ENCODE peak calls at places on chromosomes 3 and 15, in eight cellular contexts. X is stomach, P is transverse colon, Q is tibial nerve, V is sigmoid colon, O is upper lobe of left lung, H is HepG2, S is GM12878. U is an unnamed sample.
A peak's percentile ranks its signal among the peaks of the same experiment; 100 is the strongest.

GRCh38 chr3:12764171-12764776 is 5.2 kb upstream of the TMEM40 start:
- DNase-seq in X (no peak), P (no peak), Q (no peak), V (no peak), O (no peak), H (no peak), S (no peak), U (no peak)

GRCh38 chr3:55526332-55527030 is 39.4 kb upstream of the WNT5A start:
- DNase-seq in X (peak; percentile 46), P (no peak), Q (no peak), V (no peak), O (peak; percentile 17), H (peak; percentile 33), S (no peak), U (no peak)

GRCh38 chr15:75171408-75171807 is 30.3 kb upstream of the C15orf39 start:
- DNase-seq in X (no peak), P (no peak), Q (no peak), V (no peak), O (no peak), H (peak; percentile 56), S (peak; percentile 30), U (no peak)

GRCh38 chr15:96893159-96893906 is 562.8 kb downstream of the NR2F2 start:
- DNase-seq in X (peak; percentile 33), P (no peak), Q (no peak), V (no peak), O (no peak), H (no peak), S (no peak), U (no peak)

GRCh38 chr3:127639173-127640030 is 10.4 kb downstream of the PODXL2 start:
- DNase-seq in X (no peak), P (no peak), Q (no peak), V (peak; percentile 17), O (no peak), H (no peak), S (no peak), U (no peak)

GRCh38 chr15:43487271-43487895 is 5.6 kb downstream of the TP53BP1 start:
- DNase-seq in X (no peak), P (no peak), Q (no peak), V (no peak), O (no peak), H (no peak), S (no peak), U (no peak)

GRCh38 chr3:191355406-191355805 is 25.1 kb upstream of the UTS2B start:
- DNase-seq in X (no peak), P (no peak), Q (no peak), V (no peak), O (no peak), H (no peak), S (peak; percentile 74), U (no peak)

GRCh38 chr15:29106116-29106515 is 163.5 kb downstream of the NSMCE3 start:
- DNase-seq in X (no peak), P (no peak), Q (no peak), V (no peak), O (no peak), H (no peak), S (no peak), U (no peak)

GRCh38 chr3:81816473-81817260 is 55.2 kb upstream of the GBE1 start:
- DNase-seq in X (no peak), P (no peak), Q (no peak), V (no peak), O (no peak), H (no peak), S (peak; percentile 90), U (no peak)

GRCh38 chr3:180179562-180179961 is 142.8 kb upstream of the PEX5L start:
- DNase-seq in X (no peak), P (no peak), Q (no peak), V (no peak), O (no peak), H (no peak), S (no peak), U (no peak)

GRCh38 chr15:91426412-91426811 is 326.4 kb downstream of the SV2B start:
- DNase-seq in X (no peak), P (no peak), Q (no peak), V (no peak), O (no peak), H (no peak), S (no peak), U (no peak)

GRCh38 chr15:71934446-71934845 is 124.1 kb downstream of the NR2E3 start:
- DNase-seq in X (no peak), P (no peak), Q (no peak), V (no peak), O (no peak), H (no peak), S (no peak), U (no peak)

GRCh38 chr15:71932689-71933088 is 122.3 kb downstream of the NR2E3 start:
- DNase-seq in X (no peak), P (no peak), Q (no peak), V (no peak), O (no peak), H (no peak), S (no peak), U (no peak)

DNA sequence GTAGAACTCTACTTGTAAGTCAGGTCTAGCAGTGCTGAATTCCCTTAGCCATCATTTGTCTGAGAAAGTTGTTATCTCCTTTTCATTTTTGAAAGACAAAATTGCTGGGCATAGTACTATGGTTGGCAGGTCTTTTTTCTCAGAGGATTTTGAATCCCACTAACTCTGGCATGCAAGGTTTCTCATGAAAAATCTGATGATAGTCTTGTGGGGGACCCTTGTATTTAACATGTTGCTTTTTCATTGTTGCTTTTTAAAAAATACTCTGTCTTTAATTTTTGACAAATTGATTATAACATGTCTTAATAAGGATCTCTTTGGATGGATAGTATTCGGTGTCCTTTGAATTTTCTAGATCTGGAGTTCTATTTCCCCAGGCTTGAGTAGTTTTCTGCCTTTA is 120.9 kb downstream of the NR2E3 start:
- DNase-seq in X (no peak), P (no peak), Q (no peak), V (no peak), O (no peak), H (no peak), S (no peak), U (no peak)
- H3K36me3 ChIP-seq in X (peaks cover 66% of the 10 kb centered on the region), P (peaks cover 52% of the 10 kb centered on the region), Q (peaks cover 79% of the 10 kb centered on the region), V (peaks cover 7% of the 10 kb centered on the region), O (peaks cover 63% of the 10 kb centered on the region), H (no peaks in the 10 kb centered on the region), S (no peaks in the 10 kb centered on the region), U (no peaks in the 10 kb centered on the region)

GRCh38 chr3:184314700-184315505 is 497 bp downstream of the EIF4G1 start:
- DNase-seq in X (peak; percentile 83), P (peak; percentile 87), Q (peak; percentile 70), V (peak; percentile 94), O (peak; percentile 96), H (peak; percentile 48), S (no peak), U (peak; percentile 88)

GRCh38 chr3:184315506-184315867 is 1.1 kb downstream of the EIF4G1 start:
- DNase-seq in X (no peak), P (no peak), Q (no peak), V (no peak), O (no peak), H (no peak), S (no peak), U (no peak)

GRCh38 chr3:184314363-184314699 is at the start of gene EIF4G1:
- DNase-seq in X (peak; percentile 96), P (peak; percentile 96), Q (peak; percentile 92), V (peak; percentile 98), O (peak; percentile 99), H (peak; percentile 82), S (peak; percentile 61), U (peak; percentile 94)

GRCh38 chr3:184308744-184309143 is 5.7 kb upstream of the EIF4G1 start:
- DNase-seq in X (no peak), P (no peak), Q (no peak), V (no peak), O (no peak), H (no peak), S (no peak), U (no peak)

DNA sequence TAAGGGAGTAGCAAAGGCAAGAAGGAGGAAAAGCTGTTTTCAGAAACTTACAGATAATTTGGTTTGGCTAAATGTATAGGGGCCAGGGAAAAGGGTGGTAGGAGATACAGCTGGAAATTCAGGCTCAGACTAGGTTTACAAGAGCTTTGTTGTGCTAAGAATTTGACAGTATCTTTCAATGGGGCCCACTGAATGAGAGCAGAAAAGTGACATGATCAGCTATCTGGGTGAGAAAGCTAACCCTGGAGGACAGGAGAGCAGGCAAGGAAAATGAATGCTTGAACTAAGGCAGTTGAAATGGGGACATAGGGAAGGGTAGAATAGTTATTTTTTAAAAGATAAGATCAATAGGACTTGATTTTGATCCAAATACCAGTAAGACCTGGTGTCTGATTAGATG is 2.8 kb upstream of the EIF4G1 start:
- DNase-seq in X (no peak), P (no peak), Q (no peak), V (no peak), O (no peak), H (no peak), S (no peak), U (no peak)
- TF ChIP-seq EP300 in X (no peak), P (no peak), Q (no peak), V (no peak), O (no peak), H (no peak), S (no peak), U (no peak)

DNA sequence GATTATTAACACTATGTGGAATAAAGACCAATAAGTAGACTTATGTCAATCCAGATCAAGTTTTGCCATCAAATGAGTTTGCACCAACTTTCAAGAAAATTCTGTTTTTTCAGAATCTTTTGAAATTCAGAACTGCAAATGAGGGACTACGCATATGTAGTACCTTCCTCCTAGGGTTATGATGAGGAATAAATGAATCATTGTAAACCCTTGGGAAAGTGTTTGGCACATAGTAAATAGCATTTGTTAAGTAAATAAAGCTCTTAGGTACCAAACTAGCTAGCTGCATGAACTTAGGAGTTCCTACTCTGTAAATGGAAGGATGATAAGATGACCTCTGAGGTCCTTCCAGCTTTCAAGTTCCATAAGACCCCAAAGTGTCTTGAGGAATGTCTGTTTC is 242.6 kb upstream of the SETMAR start:
- DNase-seq in X (no peak), P (no peak), Q (no peak), V (no peak), O (no peak), H (no peak), S (no peak), U (no peak)
- H3K36me3 ChIP-seq in X (no peaks in the 10 kb centered on the region), P (no peaks in the 10 kb centered on the region), Q (no peaks in the 10 kb centered on the region), V (no peaks in the 10 kb centered on the region), O (no peaks in the 10 kb centered on the region), H (no peaks in the 10 kb centered on the region), S (no peaks in the 10 kb centered on the region), U (no peaks in the 10 kb centered on the region)

GRCh38 chr3:89572261-89572660 is 464.8 kb downstream of the EPHA3 start:
- DNase-seq in X (no peak), P (no peak), Q (no peak), V (no peak), O (no peak), H (no peak), S (no peak), U (no peak)

GRCh38 chr3:89577517-89578252 is 470.3 kb downstream of the EPHA3 start:
- DNase-seq in X (no peak), P (no peak), Q (no peak), V (no peak), O (no peak), H (peak; percentile 13), S (no peak), U (no peak)

GRCh38 chr3:89576417-89576816 is 469.0 kb downstream of the EPHA3 start:
- DNase-seq in X (no peak), P (no peak), Q (no peak), V (no peak), O (no peak), H (no peak), S (no peak), U (no peak)

DNA sequence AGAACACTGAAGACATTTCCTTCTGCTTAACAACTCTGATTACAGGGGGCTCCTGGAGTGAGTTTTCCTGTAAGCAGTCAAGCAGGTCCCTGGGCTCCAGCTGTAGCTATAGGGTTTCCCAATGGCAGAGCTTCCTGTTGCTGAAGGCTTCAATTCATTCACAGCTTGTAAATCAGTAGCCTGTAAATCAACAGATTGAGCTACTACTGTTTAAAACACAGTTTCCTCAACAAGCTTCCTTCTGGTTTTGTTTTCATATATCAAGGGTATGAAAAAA is 470.8 kb downstream of the EPHA3 start:
- DNase-seq in X (no peak), P (no peak), Q (no peak), V (no peak), O (no peak), H (no peak), S (no peak), U (no peak)
- TF ChIP-seq EP300 in X (no peak), P (no peak), Q (no peak), V (no peak), O (no peak), H (no peak), S (no peak), U (no peak)